ENCODE peak calls at places on chromosomes 4 and X, in ten cellular contexts. One of them, this sample, is unnamed.

GRCh38 chr4:90099795-90100194 is 27.4 kb upstream of the CCSER1 start:
- DNase-seq in AG04450: no peak
- DNase-seq in H1: no peak
- DNase-seq in sigmoid colon: no peak
- DNase-seq in endothelial cell of umbilical vein: no peak
- DNase-seq in fibroblast of lung: peak; percentile 20
- DNase-seq in uterus: no peak
- DNase-seq in RWPE2: no peak
- DNase-seq in GM12878: no peak
- DNase-seq in lower lobe of right lung: no peak
- DNase-seq in this sample: no peak

GRCh38 chr4:94126669-94127068 is 81.0 kb upstream of the SMARCAD1 start:
- DNase-seq in lower lobe of right lung: no peak
- DNase-seq in GM12878: no peak
- DNase-seq in sigmoid colon: no peak
- DNase-seq in RWPE2: no peak
- DNase-seq in uterus: no peak
- DNase-seq in fibroblast of lung: no peak
- DNase-seq in AG04450: no peak
- DNase-seq in H1: no peak
- DNase-seq in endothelial cell of umbilical vein: no peak
- DNase-seq in this sample: no peak

GRCh38 chr4:169773889-169774288 is 16.1 kb upstream of the HPF1 start:
- DNase-seq in uterus: no peak
- DNase-seq in AG04450: no peak
- DNase-seq in RWPE2: no peak
- DNase-seq in sigmoid colon: no peak
- DNase-seq in GM12878: no peak
- DNase-seq in fibroblast of lung: no peak
- DNase-seq in endothelial cell of umbilical vein: no peak
- DNase-seq in H1: no peak
- DNase-seq in lower lobe of right lung: no peak
- DNase-seq in this sample: no peak

GRCh38 chr4:85102606-85103005 is 136.1 kb upstream of the WDFY3 start:
- DNase-seq in uterus: no peak
- DNase-seq in AG04450: no peak
- DNase-seq in lower lobe of right lung: no peak
- DNase-seq in GM12878: no peak
- DNase-seq in endothelial cell of umbilical vein: no peak
- DNase-seq in sigmoid colon: no peak
- DNase-seq in fibroblast of lung: no peak
- DNase-seq in RWPE2: no peak
- DNase-seq in H1: no peak
- DNase-seq in this sample: no peak

GRCh38 chr4:4270529-4270928 is 19.4 kb downstream of the LYAR start:
- DNase-seq in endothelial cell of umbilical vein: no peak
- DNase-seq in uterus: no peak
- DNase-seq in RWPE2: no peak
- DNase-seq in GM12878: no peak
- DNase-seq in AG04450: no peak
- DNase-seq in H1: no peak
- DNase-seq in lower lobe of right lung: no peak
- DNase-seq in fibroblast of lung: peak; percentile 42
- DNase-seq in sigmoid colon: no peak
- DNase-seq in this sample: no peak

GRCh38 chrX:86806786-86807185 is 658.5 kb downstream of the DACH2 start:
- DNase-seq in lower lobe of right lung: no peak
- DNase-seq in AG04450: no peak
- DNase-seq in fibroblast of lung: no peak
- DNase-seq in H1: no peak
- DNase-seq in uterus: no peak
- DNase-seq in GM12878: no peak
- DNase-seq in endothelial cell of umbilical vein: no peak
- DNase-seq in RWPE2: no peak
- DNase-seq in sigmoid colon: no peak
- DNase-seq in this sample: no peak

GRCh38 chr4:76674995-76675394 is 222.9 kb downstream of the SOWAHB start:
- DNase-seq in endothelial cell of umbilical vein: no peak
- DNase-seq in fibroblast of lung: no peak
- DNase-seq in uterus: no peak
- DNase-seq in GM12878: no peak
- DNase-seq in lower lobe of right lung: no peak
- DNase-seq in H1: no peak
- DNase-seq in RWPE2: no peak
- DNase-seq in sigmoid colon: no peak
- DNase-seq in AG04450: no peak
- DNase-seq in this sample: no peak

GRCh38 chr4:27568236-27568951 is 707.8 kb downstream of the STIM2 start:
- DNase-seq in H1: no peak
- DNase-seq in fibroblast of lung: no peak
- DNase-seq in lower lobe of right lung: no peak
- DNase-seq in sigmoid colon: no peak
- DNase-seq in endothelial cell of umbilical vein: no peak
- DNase-seq in uterus: no peak
- DNase-seq in GM12878: no peak
- DNase-seq in RWPE2: no peak
- DNase-seq in AG04450: no peak
- DNase-seq in this sample: no peak

GRCh38 chrX:41677183-41677582 is 11.6 kb upstream of the GPR34 start:
- DNase-seq in sigmoid colon: no peak
- DNase-seq in RWPE2: no peak
- DNase-seq in fibroblast of lung: no peak
- DNase-seq in uterus: no peak
- DNase-seq in AG04450: no peak
- DNase-seq in GM12878: no peak
- DNase-seq in lower lobe of right lung: no peak
- DNase-seq in endothelial cell of umbilical vein: no peak
- DNase-seq in H1: no peak
- DNase-seq in this sample: no peak

GRCh38 chr4:173794662-173795061 is 264.6 kb upstream of the HAND2 start:
- DNase-seq in RWPE2: no peak
- DNase-seq in lower lobe of right lung: no peak
- DNase-seq in fibroblast of lung: peak; percentile 50
- DNase-seq in H1: no peak
- DNase-seq in endothelial cell of umbilical vein: peak; percentile 39
- DNase-seq in GM12878: no peak
- DNase-seq in AG04450: peak; percentile 23
- DNase-seq in sigmoid colon: no peak
- DNase-seq in uterus: no peak
- DNase-seq in this sample: no peak

GRCh38 chrX:39811391-39811790 is 286.4 kb downstream of the BCOR start:
- DNase-seq in fibroblast of lung: no peak
- DNase-seq in RWPE2: no peak
- DNase-seq in sigmoid colon: no peak
- DNase-seq in GM12878: no peak
- DNase-seq in lower lobe of right lung: no peak
- DNase-seq in AG04450: no peak
- DNase-seq in uterus: no peak
- DNase-seq in endothelial cell of umbilical vein: no peak
- DNase-seq in H1: no peak
- DNase-seq in this sample: no peak

GRCh38 chr4:101414496-101414895 is 67.2 kb upstream of the PPP3CA start:
- DNase-seq in lower lobe of right lung: no peak
- DNase-seq in AG04450: no peak
- DNase-seq in uterus: no peak
- DNase-seq in GM12878: no peak
- DNase-seq in sigmoid colon: no peak
- DNase-seq in fibroblast of lung: no peak
- DNase-seq in H1: no peak
- DNase-seq in endothelial cell of umbilical vein: peak; percentile 82
- DNase-seq in RWPE2: no peak
- DNase-seq in this sample: no peak

GRCh38 chr4:8350841-8351461 is 81.4 kb downstream of the HTRA3 start:
- DNase-seq in RWPE2: no peak
- DNase-seq in lower lobe of right lung: no peak
- DNase-seq in fibroblast of lung: no peak
- DNase-seq in H1: no peak
- DNase-seq in uterus: peak; percentile 12
- DNase-seq in GM12878: no peak
- DNase-seq in AG04450: no peak
- DNase-seq in endothelial cell of umbilical vein: no peak
- DNase-seq in sigmoid colon: peak; percentile 59
- DNase-seq in this sample: no peak

GRCh38 chrX:63959975-63960374 is 175.0 kb upstream of the ARHGEF9 start:
- DNase-seq in AG04450: no peak
- DNase-seq in endothelial cell of umbilical vein: no peak
- DNase-seq in fibroblast of lung: no peak
- DNase-seq in uterus: no peak
- DNase-seq in H1: no peak
- DNase-seq in GM12878: no peak
- DNase-seq in RWPE2: no peak
- DNase-seq in sigmoid colon: no peak
- DNase-seq in lower lobe of right lung: no peak
- DNase-seq in this sample: no peak

GRCh38 chr4:17284323-17285175 is 227.3 kb downstream of the QDPR start:
- DNase-seq in AG04450: no peak
- DNase-seq in H1: no peak
- DNase-seq in GM12878: no peak
- DNase-seq in fibroblast of lung: no peak
- DNase-seq in endothelial cell of umbilical vein: peak; percentile 50
- DNase-seq in sigmoid colon: no peak
- DNase-seq in uterus: no peak
- DNase-seq in RWPE2: no peak
- DNase-seq in lower lobe of right lung: no peak
- DNase-seq in this sample: no peak

GRCh38 chrX:99761731-99762130 is 648.3 kb downstream of the PCDH19 start:
- DNase-seq in lower lobe of right lung: no peak
- DNase-seq in RWPE2: no peak
- DNase-seq in GM12878: no peak
- DNase-seq in endothelial cell of umbilical vein: no peak
- DNase-seq in H1: no peak
- DNase-seq in sigmoid colon: no peak
- DNase-seq in AG04450: no peak
- DNase-seq in fibroblast of lung: no peak
- DNase-seq in uterus: no peak
- DNase-seq in this sample: no peak

GRCh38 chrX:2965965-2966364 is 36.8 kb upstream of the ARSD start:
- DNase-seq in sigmoid colon: no peak
- DNase-seq in uterus: no peak
- DNase-seq in H1: no peak
- DNase-seq in AG04450: no peak
- DNase-seq in endothelial cell of umbilical vein: no peak
- DNase-seq in lower lobe of right lung: no peak
- DNase-seq in RWPE2: no peak
- DNase-seq in fibroblast of lung: no peak
- DNase-seq in GM12878: no peak
- DNase-seq in this sample: no peak

GRCh38 chrX:107675823-107676555 is 47.7 kb downstream of the PRPS1 start:
- DNase-seq in sigmoid colon: peak; percentile 77
- DNase-seq in H1: no peak
- DNase-seq in GM12878: no peak
- DNase-seq in AG04450: no peak
- DNase-seq in fibroblast of lung: peak; percentile 23
- DNase-seq in endothelial cell of umbilical vein: no peak
- DNase-seq in RWPE2: no peak
- DNase-seq in lower lobe of right lung: peak; percentile 52
- DNase-seq in uterus: peak; percentile 45
- DNase-seq in this sample: peak; percentile 74
- H3K4me3 ChIP-seq in sigmoid colon: peak overlapping the region; percentile 53
- H3K4me3 ChIP-seq in H1: no peak overlapping the region
- H3K4me3 ChIP-seq in GM12878: peak overlapping the region; percentile 54
- H3K4me3 ChIP-seq in AG04450: peak overlapping the region; percentile 67
- H3K4me3 ChIP-seq in fibroblast of lung: peak overlapping the region; percentile 90
- H3K4me3 ChIP-seq in endothelial cell of umbilical vein: peak overlapping the region; percentile 31
- H3K4me3 ChIP-seq in RWPE2: peak overlapping the region; percentile 64
- H3K4me3 ChIP-seq in lower lobe of right lung: peak overlapping the region; percentile 55
- H3K4me3 ChIP-seq in uterus: peak overlapping the region; percentile 63
- H3K4me3 ChIP-seq in this sample: peak overlapping the region; percentile 69

DNA sequence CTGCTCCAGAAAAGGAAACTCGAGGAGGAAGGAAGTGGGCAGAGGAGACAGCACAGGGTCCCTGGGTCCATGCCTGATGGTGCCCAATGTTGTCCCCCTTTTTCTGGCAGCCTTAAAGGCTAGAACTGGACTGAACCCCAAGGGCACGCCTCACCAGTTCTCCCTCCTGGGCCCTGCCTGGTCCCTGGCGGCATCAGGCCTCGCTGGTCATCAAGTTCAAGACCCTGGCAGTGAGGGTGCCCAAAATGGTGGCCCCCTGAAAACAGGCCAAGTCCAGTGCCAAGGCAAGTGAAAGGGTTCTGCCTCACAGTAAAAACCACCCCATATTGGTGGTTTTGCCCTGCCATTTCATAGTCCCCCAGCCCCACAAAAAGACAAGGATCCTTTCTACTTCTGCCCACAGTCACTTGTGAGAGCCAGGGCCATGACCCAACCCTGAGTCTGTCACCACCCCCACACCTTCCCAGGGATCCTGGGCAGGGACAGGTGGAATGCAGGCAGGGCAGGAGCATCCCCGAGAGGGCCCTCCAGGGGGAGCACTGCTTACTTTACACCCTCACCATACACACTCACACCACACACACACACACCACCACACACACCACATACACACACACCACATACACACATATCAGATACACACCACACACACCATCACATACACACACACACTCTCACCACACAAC is 107.6 kb downstream of the DCTD start:
- DNase-seq in GM12878: no peak
- DNase-seq in lower lobe of right lung: no peak
- DNase-seq in sigmoid colon: no peak
- DNase-seq in uterus: no peak
- DNase-seq in H1: no peak
- DNase-seq in AG04450: no peak
- DNase-seq in fibroblast of lung: peak; percentile 14
- DNase-seq in endothelial cell of umbilical vein: no peak
- DNase-seq in RWPE2: no peak
- DNase-seq in this sample: no peak
- TF ChIP-seq CTCF in GM12878: peak; percentile 41
- TF ChIP-seq CTCF in lower lobe of right lung: no peak
- TF ChIP-seq CTCF in sigmoid colon: no peak
- TF ChIP-seq CTCF in uterus: no peak
- TF ChIP-seq CTCF in H1: no peak
- TF ChIP-seq CTCF in AG04450: peak; percentile 4
- TF ChIP-seq CTCF in fibroblast of lung: peak; percentile 8
- TF ChIP-seq CTCF in endothelial cell of umbilical vein: peak; percentile 40
- TF ChIP-seq CTCF in RWPE2: no peak
- TF ChIP-seq CTCF in this sample: no peak

GRCh38 chr4:87046111-87046510 is 111.3 kb downstream of the AFF1 start:
- DNase-seq in GM12878: no peak
- DNase-seq in uterus: no peak
- DNase-seq in fibroblast of lung: peak; percentile 47
- DNase-seq in endothelial cell of umbilical vein: peak; percentile 92
- DNase-seq in RWPE2: no peak
- DNase-seq in sigmoid colon: no peak
- DNase-seq in AG04450: no peak
- DNase-seq in H1: no peak
- DNase-seq in lower lobe of right lung: no peak
- DNase-seq in this sample: no peak
- H3K27ac ChIP-seq in GM12878: no peak overlapping the region
- H3K27ac ChIP-seq in uterus: peak overlapping the region; percentile 89
- H3K27ac ChIP-seq in fibroblast of lung: peak overlapping the region; percentile 54
- H3K27ac ChIP-seq in endothelial cell of umbilical vein: peak overlapping the region; percentile 66
- H3K27ac ChIP-seq in RWPE2: no peak overlapping the region
- H3K27ac ChIP-seq in sigmoid colon: peak overlapping the region; percentile 87
- H3K27ac ChIP-seq in AG04450: no peak overlapping the region
- H3K27ac ChIP-seq in H1: no peak overlapping the region
- H3K27ac ChIP-seq in lower lobe of right lung: peak overlapping the region; percentile 68
- H3K27ac ChIP-seq in this sample: peak overlapping the region; percentile 84

DNA sequence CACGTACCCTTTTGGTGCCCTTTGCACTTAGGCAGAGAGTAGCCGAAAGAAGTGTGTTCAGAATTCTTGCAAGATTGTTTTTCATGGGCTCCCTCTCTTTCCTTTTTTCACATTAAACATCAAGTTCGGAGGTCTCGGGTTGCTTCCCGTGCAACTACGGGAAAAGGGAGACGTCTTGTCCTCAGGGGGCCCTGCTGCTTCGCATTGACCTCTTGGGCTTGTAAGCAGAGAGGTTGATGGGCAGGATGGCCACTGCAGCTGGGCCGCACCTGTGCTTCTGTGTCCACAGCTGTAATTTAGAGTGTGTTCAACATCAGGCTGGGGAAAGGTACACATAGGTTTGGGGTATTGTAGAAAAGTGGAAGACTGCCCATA is 109.7 kb downstream of the SPRY1 start:
- DNase-seq in RWPE2: no peak
- DNase-seq in sigmoid colon: no peak
- DNase-seq in uterus: no peak
- DNase-seq in fibroblast of lung: no peak
- DNase-seq in endothelial cell of umbilical vein: no peak
- DNase-seq in AG04450: no peak
- DNase-seq in lower lobe of right lung: no peak
- DNase-seq in H1: no peak
- DNase-seq in GM12878: no peak
- DNase-seq in this sample: no peak
- H3K4me3 ChIP-seq in RWPE2: no peak overlapping the region
- H3K4me3 ChIP-seq in sigmoid colon: peak overlapping the region; percentile 45
- H3K4me3 ChIP-seq in uterus: peak overlapping the region; percentile 57
- H3K4me3 ChIP-seq in fibroblast of lung: peak overlapping the region; percentile 74
- H3K4me3 ChIP-seq in endothelial cell of umbilical vein: no peak overlapping the region
- H3K4me3 ChIP-seq in AG04450: peak overlapping the region; percentile 57
- H3K4me3 ChIP-seq in lower lobe of right lung: peak overlapping the region; percentile 64
- H3K4me3 ChIP-seq in H1: peak overlapping the region; percentile 43
- H3K4me3 ChIP-seq in GM12878: no peak overlapping the region
- H3K4me3 ChIP-seq in this sample: peak overlapping the region; percentile 78

This sample was measured in coronary artery.